ENCODE peak calls at places on chromosomes 13 and 19, in seven cellular contexts. B is neuronal stem cell, L is H9, E is H1, O is trophoblast cell, W is mesendoderm, Z is mesenchymal stem cell. M is an unnamed sample.

GRCh38 chr13:22748866-22749586 is 431.8 kb upstream of the SGCG start:
- DNase-seq in B (no peak), O (peak), Z (no peak), W (no peak), L (no peak), E (no peak), M (no peak)

GRCh38 chr19:10861118-10861651 is 10.2 kb upstream of the CARM1 start:
- DNase-seq in Z (peak), E (no peak), B (no peak), W (peak), L (peak), O (peak), M (no peak)

GRCh38 chr13:48492123-48493075 is 40.5 kb downstream of the RCBTB2 start:
- DNase-seq in O (peak), L (no peak), B (no peak), W (no peak), Z (peak), E (no peak), M (peak)

GRCh38 chr13:113814435-113814821 is 49.4 kb downstream of the GAS6 start:
- DNase-seq in B (no peak), E (no peak), Z (peak), L (no peak), O (no peak), W (no peak), M (peak)

GRCh38 chr19:31612873-31613272 is 263.6 kb upstream of the TSHZ3 start:
- DNase-seq in W (peak), B (no peak), E (no peak), Z (no peak), L (no peak), O (no peak), M (no peak)

GRCh38 chr13:67554296-67554695 is 324.2 kb upstream of the PCDH9 start:
- DNase-seq in O (no peak), Z (peak), B (no peak), E (no peak), W (no peak), L (no peak), M (peak)

GRCh38 chr19:1840541-1841115 is 7.7 kb downstream of the REXO1 start:
- DNase-seq in Z (no peak), W (no peak), E (no peak), L (no peak), O (no peak), B (no peak), M (no peak)

GRCh38 chr13:97289514-97290298 is 67.6 kb downstream of the MBNL2 start:
- DNase-seq in W (no peak), Z (no peak), E (no peak), O (no peak), B (no peak), L (no peak), M (no peak)

GRCh38 chr19:17948967-17949930 is 16.4 kb downstream of the CCDC124 start:
- DNase-seq in O (peak), E (no peak), B (no peak), W (no peak), Z (peak), L (peak), M (no peak)

GRCh38 chr13:106034201-106034600 is 501.3 kb downstream of the EFNB2 start:
- DNase-seq in Z (peak), W (peak), L (no peak), O (peak), E (no peak), B (no peak), M (no peak)

DNA sequence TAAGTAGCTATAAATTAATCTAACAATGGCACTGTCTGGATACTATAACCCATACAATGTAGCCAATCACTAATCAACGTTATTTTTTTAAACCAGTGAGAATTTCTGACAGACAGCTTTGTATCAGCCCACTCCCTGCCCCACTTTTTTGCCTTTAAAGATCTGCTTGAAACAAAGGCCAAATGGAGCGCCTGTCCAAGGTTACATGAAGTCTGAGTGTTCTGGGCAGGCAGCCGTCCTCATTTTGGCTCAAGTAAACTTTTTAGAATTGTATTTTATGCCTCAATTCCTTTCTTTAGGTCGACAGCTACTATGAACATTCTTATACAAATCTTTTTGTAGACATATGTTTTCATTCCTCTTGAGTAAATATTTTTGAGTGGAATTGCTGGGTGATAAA is 6.2 kb downstream of the IFT88 start:
- DNase-seq in Z (no peak), O (no peak), E (no peak), W (no peak), B (no peak), L (no peak), M (no peak)
- H2BK5ac ChIP-seq in Z (no peak), O (no peak), E (no peak), W (no peak), B (no peak), L (no peak), M (no peak)

GRCh38 chr13:31322702-31323101 is 122.9 kb downstream of the B3GLCT start:
- DNase-seq in L (no peak), W (no peak), E (no peak), O (peak), B (no peak), Z (no peak), M (no peak)
- H2BK5ac ChIP-seq in L (no peak), W (no peak), E (no peak), O (no peak), B (no peak), Z (no peak), M (no peak)

GRCh38 chr19:54850930-54851329 is 687 bp downstream of the KIR3DL2 start:
- DNase-seq in E (no peak), B (no peak), Z (no peak), O (no peak), L (no peak), W (no peak), M (no peak)
- H2BK5ac ChIP-seq in E (no peak), B (no peak), Z (no peak), O (no peak), L (no peak), W (no peak), M (no peak)

GRCh38 chr19:46731007-46731501 is 14.1 kb upstream of the PRKD2 start:
- DNase-seq in O (peak), L (no peak), B (no peak), E (no peak), W (peak), Z (peak), M (peak)
- H2BK5ac ChIP-seq in O (no peak), L (no peak), B (no peak), E (peak), W (no peak), Z (no peak), M (no peak)

DNA sequence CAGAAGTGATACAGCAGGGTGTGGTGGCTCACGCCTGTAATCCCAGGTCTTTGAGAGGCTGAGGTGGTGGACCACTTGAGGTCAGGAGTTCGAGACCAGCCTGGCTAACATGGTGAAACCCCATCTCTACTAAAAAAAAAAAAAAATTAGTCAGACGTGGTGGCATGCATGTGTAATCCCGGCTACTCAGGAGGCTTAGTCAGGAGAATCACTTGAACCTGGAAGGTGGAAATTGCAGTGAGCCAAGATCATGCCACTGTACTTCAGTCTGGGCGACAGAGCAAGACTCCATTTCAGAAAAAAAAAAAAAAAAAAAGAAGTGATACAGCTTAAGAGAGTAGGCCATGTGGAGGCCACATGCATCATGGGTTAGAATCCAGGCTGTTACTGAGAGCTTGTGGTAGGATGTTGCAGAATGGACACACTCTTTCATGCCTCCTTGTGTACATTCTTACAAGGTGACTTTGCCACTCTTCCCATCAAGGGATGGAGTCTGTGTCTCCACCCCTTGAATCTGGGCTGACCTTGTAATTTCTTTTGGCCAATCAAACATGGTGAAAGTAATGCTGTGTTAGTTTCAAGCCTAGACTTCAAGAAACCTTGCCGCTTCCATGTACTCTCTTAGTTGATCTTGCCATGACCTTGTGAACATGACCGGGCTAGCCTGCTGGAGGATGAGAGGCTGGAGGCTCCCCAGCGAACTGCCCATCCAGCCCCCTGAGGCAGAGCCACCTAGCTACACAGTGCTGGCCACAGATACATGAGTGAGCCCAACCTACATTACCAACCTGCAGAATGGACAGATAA is 12.3 kb downstream of the FAM187B start:
- DNase-seq in O (no peak), L (no peak), Z (no peak), E (no peak), B (no peak), W (no peak), M (no peak)
- H2BK5ac ChIP-seq in O (no peak), L (no peak), Z (no peak), E (peak), B (no peak), W (no peak), M (no peak)